ENCODE peak calls at places on chromosomes 6 and 20, in four cellular contexts. One of them, this sample, is unnamed.

GRCh38 chr6:95133578-95133977 is 443.8 kb upstream of the MANEA start:
- DNase-seq in gastrocnemius medialis: no peak
- DNase-seq in fibroblast of lung: peak
- DNase-seq in amniotic stem cell: no peak
- DNase-seq in this sample: no peak

GRCh38 chr6:124963416-124964083 is 1.3 kb downstream of the RNF217 start:
- DNase-seq in gastrocnemius medialis: no peak
- DNase-seq in fibroblast of lung: peak
- DNase-seq in amniotic stem cell: no peak
- DNase-seq in this sample: no peak

GRCh38 chr20:58992911-58993310 is 11.9 kb downstream of the NELFCD start:
- DNase-seq in gastrocnemius medialis: no peak
- DNase-seq in fibroblast of lung: no peak
- DNase-seq in amniotic stem cell: no peak
- DNase-seq in this sample: no peak

GRCh38 chr6:98827295-98828159 is 6.8 kb upstream of the POU3F2 start:
- DNase-seq in gastrocnemius medialis: no peak
- DNase-seq in fibroblast of lung: no peak
- DNase-seq in amniotic stem cell: no peak
- DNase-seq in this sample: no peak

GRCh38 chr6:166078294-166078693 is 89.4 kb downstream of the TBXT start:
- DNase-seq in gastrocnemius medialis: no peak
- DNase-seq in fibroblast of lung: peak
- DNase-seq in amniotic stem cell: no peak
- DNase-seq in this sample: peak

GRCh38 chr6:29553268-29554057 is 6.1 kb downstream of the UBD start:
- DNase-seq in gastrocnemius medialis: no peak
- DNase-seq in fibroblast of lung: peak
- DNase-seq in amniotic stem cell: no peak
- DNase-seq in this sample: peak

GRCh38 chr6:36613200-36613995 is 19.2 kb downstream of the SRSF3 start:
- DNase-seq in gastrocnemius medialis: no peak
- DNase-seq in fibroblast of lung: no peak
- DNase-seq in amniotic stem cell: no peak
- DNase-seq in this sample: no peak

GRCh38 chr20:38843346-38843745 is 37.8 kb downstream of the PPP1R16B start:
- DNase-seq in gastrocnemius medialis: no peak
- DNase-seq in fibroblast of lung: no peak
- DNase-seq in amniotic stem cell: no peak
- DNase-seq in this sample: no peak

GRCh38 chr6:151291145-151292055 is 51.6 kb downstream of the AKAP12 start:
- DNase-seq in gastrocnemius medialis: no peak
- DNase-seq in fibroblast of lung: peak
- DNase-seq in amniotic stem cell: peak
- DNase-seq in this sample: peak

GRCh38 chr6:624979-625378 is 31.9 kb downstream of the HUS1B start:
- DNase-seq in gastrocnemius medialis: no peak
- DNase-seq in fibroblast of lung: peak
- DNase-seq in amniotic stem cell: no peak
- DNase-seq in this sample: no peak

GRCh38 chr6:41504526-41505021 is 41.6 kb upstream of the FOXP4 start:
- DNase-seq in gastrocnemius medialis: no peak
- DNase-seq in fibroblast of lung: peak
- DNase-seq in amniotic stem cell: no peak
- DNase-seq in this sample: no peak

GRCh38 chr6:35160642-35161041 is 19.5 kb upstream of the TCP11 start:
- DNase-seq in gastrocnemius medialis: no peak
- DNase-seq in fibroblast of lung: no peak
- DNase-seq in amniotic stem cell: no peak
- DNase-seq in this sample: no peak

GRCh38 chr6:149450679-149451360 is 34.0 kb downstream of the ZC3H12D start:
- DNase-seq in gastrocnemius medialis: no peak
- DNase-seq in fibroblast of lung: no peak
- DNase-seq in amniotic stem cell: no peak
- DNase-seq in this sample: no peak

GRCh38 chr6:142570221-142570671 is 268.4 kb downstream of the ADGRG6 start:
- DNase-seq in gastrocnemius medialis: no peak
- DNase-seq in fibroblast of lung: peak
- DNase-seq in amniotic stem cell: no peak
- DNase-seq in this sample: no peak

GRCh38 chr6:96013531-96013930 is 2.2 kb upstream of the FUT9 start:
- DNase-seq in gastrocnemius medialis: no peak
- DNase-seq in fibroblast of lung: no peak
- DNase-seq in amniotic stem cell: no peak
- DNase-seq in this sample: no peak

GRCh38 chr6:158861686-158862381 is 42.7 kb upstream of the EZR start:
- DNase-seq in gastrocnemius medialis: no peak
- DNase-seq in fibroblast of lung: peak
- DNase-seq in amniotic stem cell: no peak
- DNase-seq in this sample: no peak

This sample was measured in fibroblast of the conjunctiva.